ENCODE peak calls at places on chromosomes 13 and 19, in seven cellular contexts. P, B, U, A, C, K and N are unnamed samples.

GRCh38 chr13:95607363-95607762 is 37.1 kb downstream of the DZIP1 start:
- DNase-seq in P (peak; percentile 83), B (no peak), U (peak; percentile 53), A (no peak), C (no peak), K (no peak), N (peak; percentile 61)

GRCh38 chr13:38960175-38960574 is 30.5 kb downstream of the STOML3 start:
- DNase-seq in P (no peak), B (no peak), U (no peak), A (no peak), C (no peak), K (no peak), N (no peak)

GRCh38 chr19:5148794-5149190 is 179.9 kb downstream of the KDM4B start:
- DNase-seq in P (no peak), B (peak; percentile 7), U (no peak), A (no peak), C (no peak), K (no peak), N (peak; percentile 25)

GRCh38 chr13:27370305-27370853 is 54.0 kb upstream of the GTF3A start:
- DNase-seq in P (no peak), B (no peak), U (no peak), A (no peak), C (no peak), K (no peak), N (peak; percentile 12)

GRCh38 chr13:114161644-114162532 is 17.2 kb upstream of the CFAP97D2 start:
- DNase-seq in P (peak; percentile 41), B (peak; percentile 55), U (no peak), A (peak; percentile 43), C (no peak), K (peak; percentile 58), N (peak; percentile 70)

GRCh38 chr19:45645631-45646344 is 6.6 kb upstream of the EML2 start:
- DNase-seq in P (peak; percentile 74), B (peak; percentile 93), U (peak; percentile 95), A (peak; percentile 62), C (no peak), K (peak; percentile 49), N (peak; percentile 92)

GRCh38 chr13:68173111-68173510 is 943.0 kb upstream of the PCDH9 start:
- DNase-seq in P (peak; percentile 18), B (no peak), U (no peak), A (no peak), C (no peak), K (no peak), N (no peak)

GRCh38 chr19:17779281-17779930 is 15.5 kb upstream of the B3GNT3 start:
- DNase-seq in P (peak; percentile 46), B (peak; percentile 34), U (peak; percentile 24), A (peak; percentile 39), C (no peak), K (no peak), N (peak; percentile 62)

GRCh38 chr13:114025432-114026127 is 51.7 kb upstream of the C13orf46 start:
- DNase-seq in P (peak; percentile 81), B (no peak), U (no peak), A (peak; percentile 14), C (no peak), K (peak; percentile 59), N (no peak)

GRCh38 chr19:57280913-57281425 is 684 bp downstream of the ZNF460 start:
- DNase-seq in P (peak; percentile 7), B (peak; percentile 37), U (no peak), A (no peak), C (no peak), K (no peak), N (peak; percentile 46)

GRCh38 chr13:31998131-31998530 is 33.4 kb upstream of the FRY start:
- DNase-seq in P (no peak), B (peak; percentile 13), U (no peak), A (no peak), C (no peak), K (no peak), N (no peak)

GRCh38 chr13:103140001-103140671 is 73.9 kb upstream of the SLC10A2 start:
- DNase-seq in P (peak; percentile 46), B (peak; percentile 41), U (peak; percentile 38), A (no peak), C (no peak), K (no peak), N (peak; percentile 1)

GRCh38 chr13:34155931-34156607 is 338.1 kb downstream of the RFC3 start:
- DNase-seq in P (peak; percentile 39), B (peak; percentile 68), U (peak; percentile 72), A (no peak), C (no peak), K (no peak), N (peak; percentile 49)

GRCh38 chr13:41457589-41458186 is 338 bp downstream of the RGCC start:
- DNase-seq in P (no peak), B (peak; percentile 13), U (no peak), A (peak; percentile 27), C (no peak), K (no peak), N (peak; percentile 27)

GRCh38 chr19:15429825-15430467 is 11.2 kb upstream of the AKAP8L start:
- DNase-seq in P (no peak), B (no peak), U (no peak), A (no peak), C (no peak), K (no peak), N (no peak)

GRCh38 chr19:15430526-15431120 is 11.8 kb upstream of the AKAP8L start:
- DNase-seq in P (no peak), B (no peak), U (no peak), A (no peak), C (no peak), K (no peak), N (peak; percentile 28)

GRCh38 chr19:15427350-15427700 is 8.5 kb upstream of the AKAP8L start:
- DNase-seq in P (no peak), B (no peak), U (no peak), A (no peak), C (no peak), K (no peak), N (no peak)

GRCh38 chr19:15427991-15428471 is 9.2 kb upstream of the AKAP8L start:
- DNase-seq in P (no peak), B (no peak), U (no peak), A (no peak), C (no peak), K (no peak), N (no peak)

GRCh38 chr19:15428956-15429824 is 10.4 kb upstream of the AKAP8L start:
- DNase-seq in P (no peak), B (no peak), U (no peak), A (no peak), C (no peak), K (no peak), N (no peak)
- H3K4me3 ChIP-seq in P (no peak overlapping the region), B (no peak overlapping the region), U (no peak overlapping the region), A (no peak overlapping the region), C (no peak overlapping the region), K (no peak overlapping the region), N (no peak overlapping the region)

DNA sequence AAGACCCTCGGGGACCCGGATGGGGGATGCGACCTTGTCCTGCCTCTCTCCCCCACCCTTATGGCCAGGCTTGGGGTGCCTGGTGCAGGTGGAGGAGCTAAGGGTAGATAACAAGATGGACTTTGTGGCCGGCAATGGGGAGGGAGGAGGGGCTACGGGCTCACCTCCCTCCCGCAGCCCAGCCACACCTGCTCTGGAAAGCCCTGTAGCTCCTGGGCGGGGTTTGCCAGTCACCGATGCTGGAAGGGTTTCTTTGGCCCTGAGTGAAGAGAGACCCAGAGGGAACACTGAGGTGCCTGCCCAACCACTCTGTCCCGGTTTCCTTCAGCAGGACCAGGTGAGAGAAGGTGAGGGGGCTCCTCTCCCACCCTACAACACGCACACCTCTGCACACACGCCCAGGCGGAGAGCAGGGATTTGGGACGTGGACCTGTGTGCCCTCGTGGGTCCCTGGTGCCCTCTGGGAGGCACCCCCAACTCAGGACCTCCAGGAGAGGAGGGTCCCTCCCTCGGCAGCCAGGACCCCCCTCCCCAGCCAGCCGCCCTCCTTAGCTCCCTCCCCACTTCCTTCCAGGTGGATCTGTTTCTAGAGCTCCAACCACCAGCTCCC is at the start of gene FUT2:
- DNase-seq in P (no peak), B (peak; percentile 89), U (no peak), A (no peak), C (no peak), K (no peak), N (no peak)
- H3K4me3 ChIP-seq in P (no peak within 1 kb of the TSS), B (peak within 1 kb of the TSS; percentile 31), U (no peak within 1 kb of the TSS), A (peak within 1 kb of the TSS; percentile 45), C (no peak within 1 kb of the TSS), K (no peak within 1 kb of the TSS), N (peak within 1 kb of the TSS; percentile 63)

DNA sequence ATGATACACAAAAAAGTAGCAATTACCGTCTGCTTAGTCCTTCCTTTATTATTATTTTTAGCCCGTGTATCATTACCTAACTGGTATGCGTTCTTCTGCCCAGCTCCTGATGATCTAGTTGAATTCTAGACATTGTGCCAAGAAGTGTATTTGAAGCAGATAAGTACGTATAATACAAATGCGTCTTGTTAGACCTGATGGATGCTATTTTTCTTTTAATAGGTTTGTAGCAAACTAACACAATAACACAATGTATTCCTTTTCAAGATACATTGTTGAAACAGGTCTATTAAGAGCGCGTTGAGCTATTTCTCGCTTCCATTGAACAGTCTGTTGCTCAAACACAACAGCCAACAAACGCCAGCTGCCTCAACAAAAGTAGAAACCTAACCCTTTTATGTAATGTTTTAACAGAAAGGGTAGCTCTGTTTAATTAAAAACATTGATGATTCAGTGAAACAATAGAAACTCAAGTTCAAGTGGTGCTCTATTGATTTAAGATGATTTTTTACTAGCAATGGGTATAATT is 14.7 kb downstream of the ZIC2 start:
- DNase-seq in P (no peak), B (no peak), U (no peak), A (no peak), C (no peak), K (no peak), N (no peak)
- H3K4me3 ChIP-seq in P (no peak overlapping the region), B (no peak overlapping the region), U (no peak overlapping the region), A (no peak overlapping the region), C (peak overlapping the region; percentile 13), K (no peak overlapping the region), N (no peak overlapping the region)

GRCh38 chr19:58338825-58339558 is 12.2 kb downstream of the ZSCAN22 start:
- DNase-seq in P (peak; percentile 18), B (no peak), U (no peak), A (no peak), C (no peak), K (no peak), N (peak; percentile 37)
- H3K4me3 ChIP-seq in P (no peak overlapping the region), B (no peak overlapping the region), U (no peak overlapping the region), A (no peak overlapping the region), C (no peak overlapping the region), K (no peak overlapping the region), N (no peak overlapping the region)

GRCh38 chr13:44860427-44860826 is 128.8 kb downstream of the NUFIP1 start:
- DNase-seq in P (no peak), B (no peak), U (no peak), A (no peak), C (no peak), K (no peak), N (no peak)

GRCh38 chr13:44854264-44855060 is 134.8 kb downstream of the NUFIP1 start:
- DNase-seq in P (no peak), B (peak; percentile 61), U (no peak), A (peak; percentile 80), C (no peak), K (no peak), N (no peak)

GRCh38 chr13:44855860-44856259 is 133.4 kb downstream of the NUFIP1 start:
- DNase-seq in P (no peak), B (no peak), U (no peak), A (no peak), C (no peak), K (no peak), N (no peak)

GRCh38 chr13:44857736-44858135 is 131.5 kb downstream of the NUFIP1 start:
- DNase-seq in P (no peak), B (no peak), U (no peak), A (no peak), C (no peak), K (no peak), N (no peak)

GRCh38 chr13:44857061-44857460 is 132.2 kb downstream of the NUFIP1 start:
- DNase-seq in P (peak; percentile 26), B (no peak), U (no peak), A (no peak), C (no peak), K (no peak), N (peak; percentile 51)
- H3K4me3 ChIP-seq in P (no peak overlapping the region), B (no peak overlapping the region), U (no peak overlapping the region), A (no peak overlapping the region), C (no peak overlapping the region), K (no peak overlapping the region), N (no peak overlapping the region)